ENCODE peak calls at places on chromosomes 1 and 21, in eight cellular contexts. T, F, D, Q, Z, K, G and Y are unnamed samples.

GRCh38 chr21:34499116-34499515 is 12.9 kb downstream of the KCNE1 start:
- DNase-seq in G (no peak), T (no peak), D (no peak), K (no peak), Q (no peak), F (no peak), Z (no peak), Y (no peak)

GRCh38 chr1:23531695-23532094 is 662 bp upstream of the E2F2 start:
- DNase-seq in F (no peak), K (no peak), D (no peak), G (no peak), Z (no peak), Q (no peak), T (no peak), Y (no peak)

GRCh38 chr1:29655945-29656866 is 419.9 kb downstream of the PTPRU start:
- DNase-seq in K (peak; percentile 43), Z (no peak), Q (no peak), F (no peak), G (no peak), D (no peak), T (no peak), Y (no peak)

GRCh38 chr1:2304921-2305681 is 77.0 kb downstream of the SKI start:
- DNase-seq in Q (peak; percentile 70), G (no peak), Z (no peak), D (no peak), F (no peak), K (no peak), T (no peak), Y (no peak)

GRCh38 chr1:88252745-88253144 is 431.3 kb upstream of the PKN2 start:
- DNase-seq in T (no peak), K (no peak), D (no peak), Z (no peak), Q (no peak), G (no peak), F (no peak), Y (no peak)

GRCh38 chr1:944341-945325 is 14.4 kb downstream of the NOC2L start:
- DNase-seq in D (no peak), Q (peak; percentile 49), T (no peak), Z (peak; percentile 66), K (no peak), F (no peak), G (no peak), Y (no peak)

GRCh38 chr1:12166834-12167492 is at the start of gene TNFRSF1B:
- DNase-seq in G (peak; percentile 37), D (no peak), F (peak; percentile 85), Z (peak; percentile 54), K (no peak), Q (peak; percentile 59), T (no peak), Y (no peak)

GRCh38 chr1:101006553-101006952 is 19.0 kb downstream of the DPH5 start:
- DNase-seq in Z (peak; percentile 47), G (no peak), T (no peak), F (no peak), K (no peak), Q (no peak), D (no peak), Y (no peak)

GRCh38 chr1:210347112-210347511 is 18.4 kb downstream of the HHAT start:
- DNase-seq in Z (no peak), K (no peak), D (no peak), T (no peak), G (no peak), F (no peak), Q (no peak), Y (no peak)

GRCh38 chr1:68174173-68175113 is 57.9 kb downstream of the WLS start:
- DNase-seq in Q (peak; percentile 70), F (peak; percentile 44), K (peak; percentile 81), T (peak; percentile 87), Z (peak; percentile 96), D (peak; percentile 68), G (no peak), Y (peak; percentile 74)

GRCh38 chr1:81877940-81878339 is 77.2 kb downstream of the ADGRL2 start:
- DNase-seq in K (no peak), T (no peak), Q (no peak), G (no peak), F (no peak), Z (no peak), D (no peak), Y (no peak)

GRCh38 chr1:221089273-221089672 is 210.0 kb downstream of the HLX start:
- DNase-seq in G (no peak), T (no peak), Q (no peak), K (no peak), F (no peak), Z (peak; percentile 53), D (no peak), Y (no peak)

GRCh38 chr1:20180221-20181207 is 5.4 kb upstream of the UBXN10 start:
- DNase-seq in T (no peak), Z (no peak), D (no peak), K (no peak), F (no peak), Q (no peak), G (no peak), Y (no peak)

GRCh38 chr1:108551157-108551862 is 8.6 kb upstream of the EEIG2 start:
- DNase-seq in D (no peak), K (no peak), T (no peak), G (no peak), F (no peak), Z (no peak), Q (no peak), Y (no peak)

GRCh38 chr21:44713130-44713529 is 1.8 kb upstream of the TSPEAR start:
- DNase-seq in F (no peak), T (no peak), G (no peak), Q (no peak), D (no peak), Z (no peak), K (peak; percentile 56), Y (peak; percentile 25)

GRCh38 chr1:164361927-164362326 is 197.1 kb upstream of the PBX1 start:
- DNase-seq in D (no peak), K (no peak), G (no peak), T (no peak), F (no peak), Q (no peak), Z (no peak), Y (no peak)

GRCh38 chr1:1208713-1209433 is 2.5 kb upstream of the TNFRSF18 start:
- DNase-seq in Q (no peak), G (no peak), K (no peak), F (peak; percentile 42), D (peak; percentile 64), T (no peak), Z (no peak), Y (no peak)

GRCh38 chr1:8015036-8015808 is 10.9 kb downstream of the ERRFI1 start:
- DNase-seq in G (peak; percentile 23), D (no peak), K (no peak), Q (peak; percentile 52), F (no peak), T (peak; percentile 73), Z (peak; percentile 92), Y (no peak)

GRCh38 chr1:154999651-155000474 is 2.7 kb upstream of the ZBTB7B start:
- DNase-seq in F (no peak), Z (no peak), K (no peak), Q (peak; percentile 53), G (no peak), T (no peak), D (no peak), Y (no peak)

GRCh38 chr1:154998818-154999650 is 3.6 kb upstream of the ZBTB7B start:
- DNase-seq in Q (peak; percentile 70), T (no peak), D (peak; percentile 76), G (peak; percentile 52), Z (peak; percentile 80), F (peak; percentile 79), K (peak; percentile 81), Y (no peak)

GRCh38 chr1:154996966-154997701 is 3.7 kb downstream of the LENEP start:
- DNase-seq in Q (no peak), K (no peak), T (no peak), D (no peak), G (no peak), Z (no peak), F (no peak), Y (no peak)

GRCh38 chr1:155000475-155000724 is 2.2 kb upstream of the ZBTB7B start:
- DNase-seq in F (peak; percentile 66), G (no peak), K (peak; percentile 82), Q (peak; percentile 50), Z (no peak), T (no peak), D (peak; percentile 79), Y (no peak)

GRCh38 chr1:154998201-154998780 is 4.3 kb upstream of the ZBTB7B start:
- DNase-seq in D (no peak), K (no peak), T (no peak), G (no peak), F (no peak), Q (no peak), Z (no peak), Y (no peak)
- TF ChIP-seq CTCF in D (no peak), K (no peak), T (no peak), G (no peak), F (no peak), Q (no peak), Z (no peak), Y (no peak)

DNA sequence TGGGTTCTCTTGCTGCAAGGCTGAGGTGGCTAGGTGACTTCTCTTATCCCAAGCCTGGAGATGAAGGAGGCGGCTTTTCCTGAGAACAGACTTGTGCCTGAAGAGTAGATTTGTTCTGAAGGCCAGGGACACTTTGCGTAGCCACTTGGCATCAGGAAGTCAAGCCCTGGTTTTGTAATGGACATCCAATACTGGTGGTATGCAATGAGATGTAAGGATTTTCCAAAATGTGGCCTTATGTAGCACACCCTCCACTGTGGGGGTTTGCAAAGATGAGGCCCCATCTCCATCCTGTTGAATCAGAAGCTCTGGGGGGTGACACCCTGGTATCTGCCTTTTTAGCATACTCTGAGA is 124.5 kb upstream of the IPO9 start:
- DNase-seq in T (no peak), K (no peak), F (no peak), G (no peak), Q (no peak), Z (no peak), D (no peak), Y (no peak)
- TF ChIP-seq CTCF in T (no peak), K (no peak), F (no peak), G (peak; percentile 28), Q (no peak), Z (no peak), D (no peak), Y (peak; percentile 64)

GRCh38 chr1:21468597-21468996 is 28.7 kb downstream of the NBPF3 start:
- DNase-seq in Z (peak; percentile 39), Q (no peak), G (peak; percentile 1), F (no peak), T (no peak), D (no peak), K (no peak), Y (no peak)
- TF ChIP-seq CTCF in Z (peak; percentile 39), Q (no peak), G (no peak), F (peak; percentile 26), T (peak; percentile 34), D (no peak), K (no peak), Y (peak; percentile 39)

DNA sequence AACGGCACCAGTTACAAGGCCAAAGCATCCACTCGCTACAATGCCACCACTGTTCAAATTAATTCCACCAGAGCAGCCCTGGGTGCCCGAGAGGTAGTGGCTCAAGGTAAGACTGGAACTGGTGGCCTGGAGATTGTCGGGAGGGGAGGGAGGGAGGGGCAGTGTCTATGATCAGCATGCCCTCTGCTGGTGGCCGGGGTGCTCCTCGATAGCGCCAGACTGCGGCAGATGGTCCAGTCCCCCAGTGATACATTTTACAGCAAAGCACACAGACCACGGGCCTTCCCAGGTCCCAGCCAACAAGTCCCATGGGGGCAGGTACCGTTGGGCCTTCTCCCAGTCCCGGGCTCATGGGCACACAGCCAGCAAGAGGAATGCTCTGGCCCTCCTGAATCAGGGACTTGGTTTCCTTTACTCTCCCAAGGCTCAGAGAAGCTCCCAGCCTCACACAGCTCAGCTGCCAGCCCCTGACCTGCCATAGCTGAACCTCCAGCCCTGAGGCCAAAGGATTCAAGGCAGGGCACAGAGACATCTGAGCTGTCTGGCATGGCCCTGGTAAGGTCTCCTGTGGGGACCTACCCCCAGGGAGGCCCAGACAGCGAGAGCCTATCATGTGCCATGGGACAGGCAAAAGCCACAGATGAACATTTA is 15.3 kb downstream of the ACOT7 start:
- DNase-seq in T (no peak), D (no peak), Q (no peak), Z (no peak), F (no peak), G (no peak), K (no peak), Y (no peak)
- TF ChIP-seq CTCF in T (no peak), D (no peak), Q (no peak), Z (peak; percentile 21), F (no peak), G (no peak), K (no peak), Y (no peak)